ENCODE peak calls at places on chromosome 1, in eight cellular contexts. O is stomach, G is adrenal gland, F is esophagus muscularis mucosa, W is esophagus squamous epithelium, J is right lobe of liver, E is heart left ventricle, I is HepG2. P is an unnamed sample.

GRCh38 chr1:176626572-176627061 is 163.6 kb downstream of the PAPPA2 start:
- DNase-seq in O (no peak), G (no peak), F (no peak), W (no peak), J (no peak), E (no peak), I (no peak), P (no peak)

GRCh38 chr1:158117854-158118691 is 62.6 kb upstream of the CD1D start:
- DNase-seq in O (peak; percentile 35), G (peak; percentile 53), F (no peak), W (no peak), J (no peak), E (peak; percentile 31), I (peak; percentile 28), P (peak; percentile 53)

GRCh38 chr1:96865731-96866684 is 144.4 kb downstream of the PTBP2 start:
- DNase-seq in O (no peak), G (no peak), F (no peak), W (no peak), J (no peak), E (no peak), I (no peak), P (no peak)

GRCh38 chr1:147809236-147809635 is 48.8 kb upstream of the GJA5 start:
- DNase-seq in O (no peak), G (no peak), F (no peak), W (no peak), J (no peak), E (no peak), I (no peak), P (no peak)

GRCh38 chr1:230826166-230826875 is 42.0 kb downstream of the C1orf198 start:
- DNase-seq in O (no peak), G (no peak), F (peak; percentile 53), W (no peak), J (no peak), E (no peak), I (no peak), P (no peak)

GRCh38 chr1:224846119-224846907 is 83.2 kb upstream of the DNAH14 start:
- DNase-seq in O (no peak), G (no peak), F (no peak), W (no peak), J (no peak), E (no peak), I (no peak), P (no peak)

GRCh38 chr1:10950316-10951172 is 61.9 kb upstream of the TARDBP start:
- DNase-seq in O (no peak), G (no peak), F (no peak), W (no peak), J (no peak), E (no peak), I (no peak), P (no peak)

GRCh38 chr1:204649756-204650155 is 35.8 kb downstream of the LRRN2 start:
- DNase-seq in O (no peak), G (no peak), F (no peak), W (no peak), J (no peak), E (no peak), I (no peak), P (no peak)

GRCh38 chr1:173418107-173418985 is 58.8 kb upstream of the PRDX6 start:
- DNase-seq in O (no peak), G (no peak), F (no peak), W (no peak), J (no peak), E (no peak), I (no peak), P (no peak)

GRCh38 chr1:3672971-3673361 is 20.6 kb downstream of the TP73 start:
- DNase-seq in O (no peak), G (no peak), F (no peak), W (no peak), J (no peak), E (no peak), I (no peak), P (no peak)

GRCh38 chr1:69221492-69221990 is 346.2 kb upstream of the LRRC7 start:
- DNase-seq in O (no peak), G (no peak), F (no peak), W (no peak), J (no peak), E (no peak), I (no peak), P (no peak)

GRCh38 chr1:170734412-170735175 is 70.7 kb downstream of the PRRX1 start:
- DNase-seq in O (no peak), G (no peak), F (no peak), W (no peak), J (no peak), E (no peak), I (no peak), P (no peak)

GRCh38 chr1:110203021-110203661 is 7.0 kb upstream of the KCNC4 start:
- DNase-seq in O (peak; percentile 59), G (peak; percentile 82), F (no peak), W (no peak), J (no peak), E (peak; percentile 43), I (peak; percentile 50), P (peak; percentile 77)

GRCh38 chr1:94986783-94987182 is 59.9 kb upstream of the CNN3 start:
- DNase-seq in O (no peak), G (no peak), F (no peak), W (no peak), J (no peak), E (no peak), I (no peak), P (no peak)

GRCh38 chr1:246932366-246932700 is 585 bp upstream of the AHCTF1 start:
- DNase-seq in O (no peak), G (no peak), F (no peak), W (no peak), J (no peak), E (no peak), I (no peak), P (no peak)
- H3K27ac ChIP-seq in O (peak overlapping the region; percentile 97), G (peak overlapping the region; percentile 78), F (peak overlapping the region; percentile 98), W (peak overlapping the region; percentile 99), J (no peak overlapping the region), E (no peak overlapping the region), I (peak overlapping the region; percentile 99), P (peak overlapping the region; percentile 98)

DNA sequence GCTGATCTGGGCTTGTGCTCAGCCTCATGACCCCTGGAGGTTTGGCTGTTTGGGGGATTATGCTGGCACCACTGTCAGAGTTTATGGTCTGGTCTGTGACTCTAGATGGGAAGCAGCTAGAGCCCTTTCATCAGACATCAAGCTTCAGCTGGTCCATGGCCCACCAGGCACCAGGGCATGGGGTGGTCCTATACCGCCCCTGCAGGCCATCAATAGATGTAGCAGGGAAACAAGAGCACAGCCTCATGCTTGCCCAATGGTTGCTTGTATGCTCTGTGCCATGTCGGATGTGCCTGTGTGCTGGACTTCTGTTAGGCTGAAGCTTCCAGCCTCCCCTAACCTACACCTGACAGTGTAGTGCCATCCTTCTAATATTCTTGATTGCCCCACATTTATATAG is 71.1 kb upstream of the CD34 start:
- DNase-seq in O (no peak), G (no peak), F (no peak), W (no peak), J (no peak), E (no peak), I (peak; percentile 13), P (no peak)
- TF ChIP-seq CTCF in O (no peak), G (peak; percentile 16), F (peak; percentile 30), W (no peak), J (peak; percentile 17), E (peak; percentile 31), I (peak; percentile 64), P (no peak)

GRCh38 chr1:19485362-19486187 is at the start of gene CAPZB:
- DNase-seq in O (peak; percentile 95), G (peak; percentile 94), F (peak; percentile 97), W (peak; percentile 63), J (peak; percentile 97), E (peak; percentile 97), I (peak; percentile 75), P (peak; percentile 94)
- TF ChIP-seq POLR2A in O (no peak), G (peak; percentile 86), F (peak; percentile 83), W (no peak), J (peak; percentile 91), E (peak; percentile 88), I (peak; percentile 84), P (no peak)

GRCh38 chr1:36728846-36729245 is 246.1 kb upstream of the CSF3R start:
- DNase-seq in O (no peak), G (no peak), F (no peak), W (no peak), J (no peak), E (no peak), I (no peak), P (no peak)
- H3K27ac ChIP-seq in O (no peak overlapping the region), G (no peak overlapping the region), F (no peak overlapping the region), W (no peak overlapping the region), J (no peak overlapping the region), E (no peak overlapping the region), I (no peak overlapping the region), P (no peak overlapping the region)

GRCh38 chr1:67831850-67832513 is 1.3 kb downstream of the GNG12 start:
- DNase-seq in O (peak; percentile 63), G (peak; percentile 69), F (no peak), W (no peak), J (peak; percentile 70), E (peak; percentile 42), I (no peak), P (peak; percentile 76)
- TF ChIP-seq CTCF in O (no peak), G (no peak), F (no peak), W (no peak), J (no peak), E (no peak), I (no peak), P (no peak)

GRCh38 chr1:167221804-167222610 is 1.3 kb downstream of the POU2F1 start:
- DNase-seq in O (peak; percentile 79), G (peak; percentile 69), F (peak; percentile 92), W (peak; percentile 23), J (peak; percentile 82), E (peak; percentile 62), I (peak; percentile 78), P (peak; percentile 88)
- TF ChIP-seq POLR2A in O (no peak), G (peak; percentile 92), F (no peak), W (no peak), J (peak; percentile 87), E (peak; percentile 67), I (peak; percentile 62), P (peak; percentile 62)

DNA sequence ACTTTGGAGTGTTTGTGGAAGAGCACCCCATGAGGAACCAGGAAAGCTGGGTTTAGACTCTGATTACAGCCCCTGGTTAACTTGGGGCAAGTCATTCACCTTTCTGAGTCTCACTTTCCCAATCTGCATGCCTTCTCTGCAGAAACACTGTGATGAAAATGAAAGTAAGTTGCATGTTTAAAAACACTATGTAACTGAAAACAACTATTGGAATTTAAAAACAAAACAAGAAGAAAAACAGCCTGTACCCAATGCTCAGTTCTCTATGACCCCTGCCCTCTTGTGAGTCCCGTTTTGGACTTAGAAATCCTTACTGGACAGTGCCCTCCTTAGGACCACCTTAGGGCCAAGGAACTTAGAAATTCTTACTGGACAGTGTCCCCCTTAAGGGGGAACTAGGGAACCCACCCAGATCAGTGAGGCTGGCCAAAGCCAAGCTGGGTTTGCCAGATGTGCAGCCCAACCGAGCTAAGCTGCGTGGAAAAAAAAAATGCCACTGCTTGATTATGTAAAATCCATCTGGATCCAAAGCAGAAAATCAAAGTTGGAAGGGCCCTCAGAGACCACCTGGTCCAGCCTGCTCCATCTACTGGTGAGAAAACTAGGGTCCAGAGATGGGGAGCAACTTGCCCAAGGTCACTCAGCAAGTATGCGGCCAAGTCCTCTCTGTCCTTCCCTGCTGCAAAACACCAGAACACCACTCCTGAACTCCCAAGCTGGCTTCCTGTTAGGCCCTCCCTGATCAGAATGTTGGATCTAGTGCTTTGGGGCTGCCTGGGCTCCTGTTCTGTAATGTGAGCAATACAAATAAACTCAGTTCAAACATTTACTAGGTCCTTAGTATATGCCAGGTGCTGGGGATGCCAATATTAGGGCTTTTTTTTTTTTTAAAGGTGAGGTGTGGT is 77.7 kb downstream of the MRPL37 start:
- DNase-seq in O (peak; percentile 76), G (peak; percentile 36), F (no peak), W (no peak), J (peak; percentile 87), E (no peak), I (peak; percentile 13), P (peak; percentile 85)
- H3K27ac ChIP-seq in O (peak overlapping the region; percentile 95), G (peak overlapping the region; percentile 90), F (peak overlapping the region; percentile 96), W (peak overlapping the region; percentile 75), J (peak overlapping the region; percentile 98), E (peak overlapping the region; percentile 81), I (peak overlapping the region; percentile 45), P (peak overlapping the region; percentile 93)